ENCODE peak calls at places on chromosome 14, in four cellular contexts. One of them, this sample, is unnamed.

GRCh38 chr14:35875296-35875695 is 49.2 kb downstream of the BRMS1L start:
- DNase-seq in tibial nerve: no peak
- DNase-seq in PC-3: no peak
- DNase-seq in heart left ventricle: no peak
- DNase-seq in this sample: no peak

GRCh38 chr14:103597623-103598372 is 31.2 kb upstream of the KLC1 start:
- DNase-seq in tibial nerve: no peak
- DNase-seq in PC-3: peak
- DNase-seq in heart left ventricle: peak
- DNase-seq in this sample: peak

GRCh38 chr14:84375235-84375634 is 1154.7 kb upstream of the FLRT2 start:
- DNase-seq in tibial nerve: no peak
- DNase-seq in PC-3: peak
- DNase-seq in heart left ventricle: no peak
- DNase-seq in this sample: no peak

GRCh38 chr14:91742956-91743653 is 11.2 kb upstream of the CATSPERB start:
- DNase-seq in tibial nerve: no peak
- DNase-seq in PC-3: no peak
- DNase-seq in heart left ventricle: no peak
- DNase-seq in this sample: no peak

GRCh38 chr14:81384900-81385299 is 15.2 kb downstream of the STON2 start:
- DNase-seq in tibial nerve: no peak
- DNase-seq in PC-3: peak
- DNase-seq in heart left ventricle: no peak
- DNase-seq in this sample: peak

GRCh38 chr14:44847910-44848309 is 113.8 kb downstream of the KLHL28 start:
- DNase-seq in tibial nerve: no peak
- DNase-seq in PC-3: peak
- DNase-seq in heart left ventricle: no peak
- DNase-seq in this sample: peak

GRCh38 chr14:36658091-36659009 is 3.3 kb upstream of the PAX9 start:
- DNase-seq in tibial nerve: no peak
- DNase-seq in PC-3: no peak
- DNase-seq in heart left ventricle: no peak
- DNase-seq in this sample: peak

GRCh38 chr14:101948666-101949205 is 15.6 kb upstream of the DYNC1H1 start:
- DNase-seq in tibial nerve: no peak
- DNase-seq in PC-3: no peak
- DNase-seq in heart left ventricle: no peak
- DNase-seq in this sample: peak

GRCh38 chr14:55329999-55330710 is 58.9 kb downstream of the FBXO34 start:
- DNase-seq in tibial nerve: no peak
- DNase-seq in PC-3: peak
- DNase-seq in heart left ventricle: no peak
- DNase-seq in this sample: peak

GRCh38 chr14:55109846-55110245 is 19.2 kb upstream of the LGALS3 start:
- DNase-seq in tibial nerve: no peak
- DNase-seq in PC-3: no peak
- DNase-seq in heart left ventricle: no peak
- DNase-seq in this sample: no peak

GRCh38 chr14:101173698-101174521 is 270.4 kb upstream of the RTL1 start:
- DNase-seq in tibial nerve: no peak
- DNase-seq in PC-3: no peak
- DNase-seq in heart left ventricle: no peak
- DNase-seq in this sample: no peak

GRCh38 chr14:55102141-55102547 is 26.9 kb upstream of the LGALS3 start:
- DNase-seq in tibial nerve: peak
- DNase-seq in PC-3: peak
- DNase-seq in heart left ventricle: peak
- DNase-seq in this sample: peak

GRCh38 chr14:105577339-105577861 is 51.0 kb downstream of the TMEM121 start:
- DNase-seq in tibial nerve: no peak
- DNase-seq in PC-3: no peak
- DNase-seq in heart left ventricle: no peak
- DNase-seq in this sample: no peak

GRCh38 chr14:74578479-74578878 is 33.6 kb downstream of the LTBP2 start:
- DNase-seq in tibial nerve: no peak
- DNase-seq in PC-3: no peak
- DNase-seq in heart left ventricle: peak
- DNase-seq in this sample: no peak

GRCh38 chr14:24392327-24393098 is 6.3 kb upstream of the NYNRIN start:
- DNase-seq in tibial nerve: no peak
- DNase-seq in PC-3: peak
- DNase-seq in heart left ventricle: no peak
- DNase-seq in this sample: peak

GRCh38 chr14:95183082-95183481 is 25.8 kb upstream of the DICER1 start:
- DNase-seq in tibial nerve: no peak
- DNase-seq in PC-3: no peak
- DNase-seq in heart left ventricle: no peak
- DNase-seq in this sample: no peak
- H3K27ac ChIP-seq in tibial nerve: no peak
- H3K27ac ChIP-seq in PC-3: no peak
- H3K27ac ChIP-seq in heart left ventricle: peak
- H3K27ac ChIP-seq in this sample: no peak

DNA sequence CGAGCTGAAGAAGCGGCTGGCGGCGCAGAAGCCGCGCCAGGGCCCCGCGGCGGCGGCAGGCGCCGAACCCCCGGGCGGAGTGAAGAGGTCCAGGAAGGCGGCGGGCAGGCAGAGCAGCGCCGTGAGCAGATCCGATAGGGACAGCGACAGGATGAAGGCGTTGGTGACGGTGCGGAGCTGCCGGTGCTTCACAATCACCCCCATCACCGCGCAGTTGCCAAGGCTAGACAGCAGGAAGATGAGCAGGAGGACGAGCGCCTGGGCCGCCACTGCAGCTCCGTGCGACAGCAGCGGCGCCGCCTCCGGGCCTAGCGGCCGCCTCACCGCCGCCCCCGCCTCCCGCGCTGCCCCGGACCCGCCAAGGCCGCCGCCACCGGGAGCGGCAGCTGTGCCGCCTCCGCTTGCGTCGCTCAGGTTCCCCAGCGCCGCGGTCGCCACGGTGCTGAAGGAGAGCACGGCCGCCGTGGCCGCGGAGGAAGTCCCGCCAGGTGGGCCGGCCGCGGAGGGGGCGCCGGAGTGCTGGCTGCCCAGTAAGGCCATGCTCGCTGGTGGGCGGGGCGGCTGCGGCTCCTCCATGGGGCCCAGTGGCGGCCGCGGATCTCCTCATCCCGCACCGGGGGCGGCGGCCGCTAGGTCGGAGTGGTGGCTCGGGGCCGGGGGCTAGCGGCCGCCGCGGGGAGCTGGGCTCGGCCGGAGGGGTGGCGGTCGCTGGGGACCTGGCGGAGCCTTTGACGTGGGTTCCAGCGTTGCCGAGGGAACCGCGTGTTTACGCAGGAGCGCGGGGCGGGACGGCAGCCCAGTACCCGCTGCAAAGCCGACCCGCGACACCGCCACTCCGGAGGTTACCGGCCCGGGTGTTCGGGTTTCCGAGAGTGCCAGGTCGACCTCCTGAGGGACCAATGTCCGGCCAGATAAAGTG is at the start of gene GPR135:
- DNase-seq in tibial nerve: peak
- DNase-seq in PC-3: peak
- DNase-seq in heart left ventricle: peak
- DNase-seq in this sample: peak
- H3K27ac ChIP-seq in tibial nerve: peak
- H3K27ac ChIP-seq in PC-3: no peak
- H3K27ac ChIP-seq in heart left ventricle: no peak
- H3K27ac ChIP-seq in this sample: peak

GRCh38 chr14:94946244-94946643 is 176.3 kb upstream of the GSC start:
- DNase-seq in tibial nerve: no peak
- DNase-seq in PC-3: no peak
- DNase-seq in heart left ventricle: no peak
- DNase-seq in this sample: no peak

GRCh38 chr14:94941311-94941710 is 171.4 kb upstream of the GSC start:
- DNase-seq in tibial nerve: no peak
- DNase-seq in PC-3: no peak
- DNase-seq in heart left ventricle: no peak
- DNase-seq in this sample: no peak

GRCh38 chr14:94944636-94945258 is 174.8 kb upstream of the GSC start:
- DNase-seq in tibial nerve: no peak
- DNase-seq in PC-3: no peak
- DNase-seq in heart left ventricle: no peak
- DNase-seq in this sample: no peak

GRCh38 chr14:94942601-94943000 is 172.7 kb upstream of the GSC start:
- DNase-seq in tibial nerve: no peak
- DNase-seq in PC-3: no peak
- DNase-seq in heart left ventricle: no peak
- DNase-seq in this sample: no peak

GRCh38 chr14:94945615-94946014 is 175.7 kb upstream of the GSC start:
- DNase-seq in tibial nerve: no peak
- DNase-seq in PC-3: no peak
- DNase-seq in heart left ventricle: no peak
- DNase-seq in this sample: no peak
- H3K27ac ChIP-seq in tibial nerve: no peak
- H3K27ac ChIP-seq in PC-3: no peak
- H3K27ac ChIP-seq in heart left ventricle: no peak
- H3K27ac ChIP-seq in this sample: no peak

GRCh38 chr14:68539311-68539737 is 253.5 kb downstream of the ZFP36L1 start:
- DNase-seq in tibial nerve: no peak
- DNase-seq in PC-3: no peak
- DNase-seq in heart left ventricle: peak
- DNase-seq in this sample: no peak

GRCh38 chr14:68535404-68536024 is 257.4 kb downstream of the ZFP36L1 start:
- DNase-seq in tibial nerve: no peak
- DNase-seq in PC-3: peak
- DNase-seq in heart left ventricle: no peak
- DNase-seq in this sample: peak

GRCh38 chr14:68530443-68530842 is 262.4 kb downstream of the ZFP36L1 start:
- DNase-seq in tibial nerve: no peak
- DNase-seq in PC-3: no peak
- DNase-seq in heart left ventricle: no peak
- DNase-seq in this sample: no peak

GRCh38 chr14:68538641-68539040 is 254.2 kb downstream of the ZFP36L1 start:
- DNase-seq in tibial nerve: no peak
- DNase-seq in PC-3: no peak
- DNase-seq in heart left ventricle: no peak
- DNase-seq in this sample: no peak

GRCh38 chr14:68534301-68534700 is 258.6 kb downstream of the ZFP36L1 start:
- DNase-seq in tibial nerve: no peak
- DNase-seq in PC-3: no peak
- DNase-seq in heart left ventricle: no peak
- DNase-seq in this sample: no peak
- H3K27ac ChIP-seq in tibial nerve: no peak
- H3K27ac ChIP-seq in PC-3: no peak
- H3K27ac ChIP-seq in heart left ventricle: no peak
- H3K27ac ChIP-seq in this sample: no peak

GRCh38 chr14:21802441-21802840 is 128.8 kb upstream of the OR4E1 start:
- DNase-seq in tibial nerve: no peak
- DNase-seq in PC-3: no peak
- DNase-seq in heart left ventricle: no peak
- DNase-seq in this sample: no peak
- H3K27ac ChIP-seq in tibial nerve: no peak
- H3K27ac ChIP-seq in PC-3: no peak
- H3K27ac ChIP-seq in heart left ventricle: no peak
- H3K27ac ChIP-seq in this sample: no peak

This sample was measured in GM23248.